ENCODE peak calls at places on chromosomes 11 and 22, in four cellular contexts. A is T-cell, K is caudate nucleus, P is neuronal stem cell. J is an unnamed sample.

GRCh38 chr11:116721983-116722382 is 50.8 kb downstream of the BUD13 start:
- DNase-seq in A (no peak), K (peak), P (no peak), J (peak)

GRCh38 chr11:44316388-44317240 is 6.7 kb upstream of the ALX4 start:
- DNase-seq in A (no peak), K (no peak), P (no peak), J (no peak)

GRCh38 chr11:28899706-28900105 is 791.5 kb downstream of the METTL15 start:
- DNase-seq in A (no peak), K (no peak), P (no peak), J (no peak)

GRCh38 chr11:116851631-116852030 is 14.2 kb upstream of the APOA1 start:
- DNase-seq in A (peak), K (no peak), P (no peak), J (peak)

GRCh38 chr11:1271002-1271401 is 38.4 kb downstream of the TOLLIP start:
- DNase-seq in A (no peak), K (no peak), P (no peak), J (no peak)

GRCh38 chr11:45384711-45385241 is 98.6 kb upstream of the SYT13 start:
- DNase-seq in A (no peak), K (no peak), P (peak), J (no peak)

GRCh38 chr11:3341298-3341697 is 37.6 kb downstream of the ZNF195 start:
- DNase-seq in A (peak), K (peak), P (peak), J (no peak)

GRCh38 chr22:24601217-24602104 is 1.5 kb upstream of the GGT1 start:
- DNase-seq in A (no peak), K (peak), P (no peak), J (no peak)

GRCh38 chr11:2576536-2576935 is 123.3 kb downstream of the KCNQ1OT1 start:
- DNase-seq in A (no peak), K (no peak), P (no peak), J (no peak)

GRCh38 chr22:27988704-27989103 is 69.6 kb upstream of the PITPNB start:
- DNase-seq in A (no peak), K (no peak), P (no peak), J (no peak)

GRCh38 chr11:2810401-2811205 is 75.0 kb downstream of the CDKN1C start:
- DNase-seq in A (no peak), K (no peak), P (no peak), J (no peak)

GRCh38 chr22:38724926-38725571 is 19.3 kb downstream of the GTPBP1 start:
- DNase-seq in A (peak), K (peak), P (no peak), J (peak)

GRCh38 chr11:119025099-119025473 is 5.6 kb downstream of the SLC37A4 start:
- DNase-seq in A (no peak), K (no peak), P (no peak), J (no peak)

J was measured in hippocampal formation.